ENCODE peak calls at places on chromosome 16, in five cellular contexts. J is H54, P is uterus, N is ovary, C is GM12878. R is an unnamed sample.

GRCh38 chr16:70520612-70521297 is 2.6 kb downstream of the COG4 start:
- DNase-seq in P (no peak), N (no peak), C (no peak), J (peak), R (no peak)

GRCh38 chr16:89600427-89600826 is 13.0 kb upstream of the DPEP1 start:
- DNase-seq in N (no peak), J (no peak), C (no peak), P (no peak), R (no peak)

GRCh38 chr16:61792194-61792904 is 243.9 kb downstream of the CDH8 start:
- DNase-seq in P (no peak), C (no peak), N (no peak), J (no peak), R (no peak)

GRCh38 chr16:48687421-48688038 is 77.5 kb upstream of the N4BP1 start:
- DNase-seq in J (peak), C (peak), P (peak), N (peak), R (peak)

GRCh38 chr16:12386076-12386641 is 409.6 kb downstream of the SNX29 start:
- DNase-seq in N (no peak), J (no peak), P (no peak), C (no peak), R (no peak)

GRCh38 chr16:61179571-61179970 is 856.7 kb downstream of the CDH8 start:
- DNase-seq in P (no peak), N (no peak), C (no peak), J (no peak), R (no peak)

GRCh38 chr16:74622005-74622404 is 15.1 kb upstream of the GLG1 start:
- DNase-seq in J (no peak), C (no peak), P (no peak), N (no peak), R (no peak)

GRCh38 chr16:74718741-74719610 is 18.3 kb upstream of the MLKL start:
- DNase-seq in C (no peak), P (no peak), N (no peak), J (no peak), R (no peak)

GRCh38 chr16:64380751-64381150 is 741.1 kb downstream of the CDH11 start:
- DNase-seq in N (no peak), C (no peak), J (no peak), P (no peak), R (no peak)

GRCh38 chr16:89067677-89068076 is 26.0 kb upstream of the ACSF3 start:
- DNase-seq in P (no peak), J (no peak), N (no peak), C (no peak), R (no peak)

GRCh38 chr16:85556456-85557082 is 56.6 kb upstream of the GSE1 start:
- DNase-seq in J (peak), P (peak), C (no peak), N (peak), R (peak)

GRCh38 chr16:10256855-10257641 is 74.8 kb upstream of the GRIN2A start:
- DNase-seq in N (no peak), C (peak), J (peak), P (no peak), R (peak)

GRCh38 chr16:66406534-66407368 is 20.3 kb upstream of the BEAN1 start:
- DNase-seq in C (no peak), P (peak), N (peak), J (peak), R (peak)

GRCh38 chr16:17887963-17888362 is 417.2 kb upstream of the XYLT1 start:
- DNase-seq in C (no peak), J (no peak), N (no peak), P (no peak), R (no peak)

GRCh38 chr16:396199-396598 is 800 bp upstream of the NME4 start:
- DNase-seq in N (no peak), P (no peak), J (no peak), C (no peak), R (no peak)

GRCh38 chr16:398551-399277 is 1.7 kb downstream of the NME4 start:
- DNase-seq in C (no peak), N (no peak), P (no peak), J (no peak), R (no peak)

GRCh38 chr16:397736-398332 is 835 bp downstream of the NME4 start:
- DNase-seq in C (no peak), J (no peak), P (peak), N (peak), R (peak)

GRCh38 chr16:397135-397661 is at the start of gene NME4:
- DNase-seq in N (peak), P (no peak), C (no peak), J (peak), R (no peak)

DNA sequence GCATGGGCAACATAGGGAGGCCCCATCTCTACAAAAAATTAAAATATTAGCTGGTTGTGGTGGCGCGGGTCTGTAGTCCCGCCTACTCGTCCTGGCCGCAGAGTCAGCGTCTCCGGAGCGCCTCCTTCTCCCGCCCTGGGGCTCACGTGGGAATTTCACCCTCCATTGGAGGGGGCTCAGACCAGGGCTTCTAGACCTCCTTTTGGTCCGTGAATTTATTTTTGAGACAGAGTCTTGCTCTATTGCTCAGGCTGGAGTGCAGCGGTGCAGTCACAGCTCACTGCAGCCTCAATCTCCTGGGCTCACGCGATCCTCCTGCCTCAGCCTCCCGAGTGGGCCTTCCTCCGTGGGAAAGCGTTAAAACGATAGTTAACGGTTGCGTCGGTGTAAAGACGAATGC is 394 bp upstream of the NME4 start:
- DNase-seq in J (peak), P (peak), N (peak), C (no peak), R (no peak)
- TF ChIP-seq POLR2A in J (no peak), P (no peak), N (no peak), C (no peak), R (no peak)

GRCh38 chr16:3131755-3132377 is 3.0 kb upstream of the ZNF213 start:
- DNase-seq in N (no peak), J (no peak), C (no peak), P (no peak), R (peak)

GRCh38 chr16:3134338-3135119 is at the start of gene ZNF213:
- DNase-seq in N (peak), C (peak), P (peak), J (peak), R (peak)

GRCh38 chr16:3137267-3137666 is 2.4 kb downstream of the ZNF213 start:
- DNase-seq in C (no peak), J (no peak), N (no peak), P (no peak), R (no peak)

GRCh38 chr16:3138342-3138741 is 3.5 kb downstream of the ZNF213 start:
- DNase-seq in P (no peak), N (no peak), J (no peak), C (no peak), R (no peak)

DNA sequence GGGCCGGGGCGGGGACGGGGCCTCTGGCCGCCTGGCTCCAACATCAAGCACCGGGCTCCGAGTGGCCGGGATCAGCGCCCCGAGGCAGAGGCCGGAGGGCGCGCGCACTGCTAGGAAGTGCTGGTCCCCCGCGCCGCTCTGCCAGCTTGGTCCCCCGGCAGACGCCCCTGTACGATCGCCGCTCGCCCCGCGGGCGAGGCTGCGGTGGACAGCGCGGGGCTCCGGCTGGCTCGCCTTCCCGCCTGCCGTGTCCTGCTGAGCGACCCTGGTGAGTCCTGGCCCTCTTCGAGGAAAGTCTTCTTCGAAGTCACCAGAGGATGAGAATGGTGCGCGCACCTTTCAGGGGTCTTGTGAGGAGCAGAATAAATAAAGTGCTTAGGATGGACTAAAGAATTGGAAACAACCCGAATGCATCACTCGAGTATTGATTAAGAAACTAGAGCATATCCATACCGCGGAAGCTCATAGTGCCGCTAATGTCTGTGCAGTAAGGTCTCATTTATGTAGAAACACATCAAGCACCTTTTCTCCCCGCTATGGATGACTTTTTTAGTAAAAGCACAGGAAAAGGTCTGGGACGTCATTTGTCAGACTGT is 389 bp downstream of the ZNF213 start:
- DNase-seq in C (no peak), J (no peak), P (no peak), N (no peak), R (no peak)
- TF ChIP-seq POLR2A in C (peak), J (peak), P (no peak), N (no peak), R (no peak)

DNA sequence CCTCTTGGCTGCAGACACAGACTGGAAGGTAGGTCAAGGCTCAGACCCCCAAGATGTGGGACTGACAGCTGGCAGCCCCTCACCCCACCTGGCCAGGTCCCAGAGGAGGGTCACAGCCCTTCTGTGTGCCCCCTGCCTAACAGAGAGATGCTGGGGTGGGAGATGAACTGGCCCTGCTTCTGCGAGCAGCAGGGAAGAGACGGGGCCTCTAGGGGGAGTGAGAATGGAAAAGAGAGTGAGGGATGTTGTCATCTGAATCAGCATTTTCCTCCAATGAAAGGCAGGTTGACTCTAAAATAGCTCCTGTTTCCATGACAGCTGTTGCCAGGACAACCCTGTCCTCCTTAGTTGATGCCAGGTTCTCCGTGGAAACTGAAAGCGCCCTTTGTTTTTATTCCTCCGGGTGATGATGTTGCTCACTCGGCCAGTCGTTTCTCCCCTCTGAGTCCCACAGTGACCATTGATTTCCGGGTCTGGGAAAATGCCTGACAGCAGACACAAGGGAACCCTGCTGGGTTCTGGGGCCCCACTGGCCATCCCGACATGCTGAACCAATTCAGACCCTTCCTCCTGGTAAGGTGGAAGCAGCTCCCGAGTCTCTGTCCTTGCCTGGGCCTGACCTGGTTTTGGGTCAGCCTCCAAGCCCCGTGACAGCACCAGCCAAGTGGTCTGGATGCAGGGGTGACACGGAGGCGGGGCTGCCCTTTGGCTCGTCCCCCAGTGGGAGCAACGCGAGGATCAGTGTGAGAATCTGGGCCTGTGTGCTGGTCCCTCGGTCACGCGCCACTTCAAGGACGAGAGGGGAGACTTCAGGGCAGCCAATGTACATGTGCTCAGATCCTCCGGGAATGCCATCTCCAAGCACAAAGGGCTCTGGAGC is 4.7 kb upstream of the NDRG4 start:
- DNase-seq in P (peak), N (peak), J (peak), C (peak), R (peak)
- TF ChIP-seq POLR2A in P (no peak), N (no peak), J (no peak), C (no peak), R (no peak)

DNA sequence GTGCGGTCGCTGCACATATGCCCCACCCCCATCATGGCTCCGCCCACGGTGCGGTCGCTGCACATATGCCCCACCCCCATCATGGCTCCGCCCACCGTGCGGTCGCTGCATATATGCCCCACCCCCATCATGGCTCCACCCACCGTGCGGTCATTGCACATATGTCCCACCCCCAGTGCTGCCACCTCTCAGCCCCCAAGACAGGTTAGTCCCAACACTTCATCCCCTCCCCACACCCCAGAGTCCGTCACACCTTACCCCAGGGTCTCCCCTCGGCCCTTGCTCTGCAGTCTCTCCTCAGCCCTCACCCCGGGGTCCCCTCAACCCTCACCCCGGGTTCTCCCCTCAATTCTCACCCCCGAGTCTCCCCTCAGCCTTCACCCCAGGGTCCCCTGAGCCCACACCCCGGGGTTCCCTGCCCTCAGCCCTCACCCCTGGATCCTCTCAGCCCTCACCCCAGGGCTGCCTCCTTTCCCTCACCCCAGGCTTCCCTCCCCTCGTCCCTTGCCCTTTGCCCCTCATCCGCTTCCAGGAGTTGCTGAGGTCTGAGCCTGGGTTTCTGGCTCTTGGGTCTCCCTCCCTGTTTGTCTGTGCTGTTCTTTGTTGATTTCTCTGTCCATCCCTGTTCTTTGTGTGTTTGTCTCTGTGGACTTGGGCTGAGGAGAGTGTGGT is 25.6 kb downstream of the TPSG1 start:
- DNase-seq in P (no peak), C (no peak), J (no peak), N (no peak), R (no peak)
- TF ChIP-seq POLR2A in P (no peak), C (no peak), J (no peak), N (no peak), R (no peak)

DNA sequence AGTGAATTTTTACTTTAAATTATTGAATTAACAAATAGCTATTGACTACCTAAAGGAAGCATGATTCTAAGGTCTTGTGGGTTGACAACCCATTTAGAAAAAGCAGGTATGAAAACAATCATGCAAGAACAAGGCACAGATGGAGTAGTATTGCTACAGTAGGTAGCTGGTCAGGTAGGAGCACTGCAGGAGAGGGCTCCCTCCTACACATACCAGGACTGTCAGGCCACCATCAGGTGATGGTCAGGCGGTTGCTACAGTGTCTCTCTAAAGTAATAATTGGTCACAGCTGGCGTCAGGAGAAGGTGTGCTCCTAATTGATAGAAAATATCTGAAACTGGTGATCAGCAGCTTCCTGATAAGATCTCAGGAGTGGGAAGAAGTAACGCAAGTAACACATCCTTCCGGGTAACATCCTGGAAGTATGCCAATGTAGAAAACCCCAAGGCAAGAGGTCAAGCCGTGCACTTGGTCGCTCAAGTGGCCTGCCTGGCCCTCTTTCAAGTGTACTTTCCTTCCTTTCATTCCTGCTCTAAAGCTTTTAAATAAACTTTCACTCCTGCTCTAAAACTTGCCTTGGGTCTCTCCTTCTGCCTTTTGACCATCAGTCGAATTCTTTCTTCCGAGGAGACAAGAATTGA is 486.5 kb downstream of the TMEM114 start:
- DNase-seq in P (no peak), J (no peak), N (no peak), C (no peak), R (no peak)
- TF ChIP-seq POLR2A in P (no peak), J (no peak), N (no peak), C (no peak), R (no peak)

GRCh38 chr16:30090607-30091332 is 954 bp downstream of the TBX6 start:
- DNase-seq in J (no peak), C (no peak), P (no peak), N (peak), R (no peak)

GRCh38 chr16:30094541-30095165 is 1.4 kb downstream of the YPEL3 start:
- DNase-seq in P (no peak), C (no peak), J (no peak), N (peak), R (no peak)

GRCh38 chr16:30092373-30093010 is 768 bp upstream of the TBX6 start:
- DNase-seq in C (peak), J (no peak), P (peak), N (peak), R (peak)

GRCh38 chr16:30088832-30089624 is 2.7 kb downstream of the TBX6 start:
- DNase-seq in P (no peak), C (no peak), J (no peak), N (no peak), R (no peak)

DNA sequence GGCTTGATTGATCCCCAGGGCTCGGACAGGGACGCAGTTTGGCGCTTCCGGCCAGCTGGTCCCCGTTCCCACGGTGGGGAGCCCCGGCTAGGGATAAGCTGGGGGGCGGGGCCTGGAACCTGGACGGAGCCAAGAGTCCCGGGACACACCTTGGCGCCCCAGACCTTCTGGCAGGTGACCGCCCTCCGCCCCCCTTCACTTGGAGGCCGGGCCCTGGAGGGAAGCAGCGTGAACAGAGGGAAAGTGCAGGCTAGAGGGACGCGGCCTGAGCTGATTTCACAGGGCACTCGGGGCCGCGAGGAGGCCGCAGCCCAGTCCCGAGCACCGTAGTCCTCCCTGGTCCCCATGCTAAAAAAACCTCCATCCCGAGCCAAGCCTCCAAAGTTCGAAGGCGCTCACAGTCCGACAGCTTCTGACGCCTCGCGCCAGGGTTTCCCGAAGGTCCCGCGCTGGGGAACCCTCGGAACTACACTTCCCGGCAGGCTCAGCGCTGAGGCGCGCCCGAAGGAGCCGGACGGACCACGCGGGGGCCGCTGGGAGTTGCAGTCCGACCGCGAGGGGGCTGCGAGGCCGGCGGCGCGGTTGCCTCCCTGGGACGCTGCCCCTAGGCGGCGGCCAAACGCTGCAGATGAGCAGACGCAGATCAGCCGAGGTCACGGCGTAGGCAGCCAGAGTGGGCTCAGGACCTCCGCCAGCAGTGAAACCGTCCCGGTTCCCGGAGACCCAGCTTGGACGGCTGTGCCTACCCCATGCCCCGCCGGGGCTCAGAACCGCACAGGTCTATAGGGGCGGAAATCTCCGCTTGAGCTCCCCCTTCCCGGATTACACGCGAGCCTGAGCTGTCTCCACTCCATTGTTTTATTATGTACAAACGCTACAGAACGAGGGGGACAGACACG is at the start of gene TBX6:
- DNase-seq in C (peak), P (peak), N (peak), J (no peak), R (peak)
- TF ChIP-seq POLR2A in C (peak), P (peak), N (no peak), J (no peak), R (peak)

DNA sequence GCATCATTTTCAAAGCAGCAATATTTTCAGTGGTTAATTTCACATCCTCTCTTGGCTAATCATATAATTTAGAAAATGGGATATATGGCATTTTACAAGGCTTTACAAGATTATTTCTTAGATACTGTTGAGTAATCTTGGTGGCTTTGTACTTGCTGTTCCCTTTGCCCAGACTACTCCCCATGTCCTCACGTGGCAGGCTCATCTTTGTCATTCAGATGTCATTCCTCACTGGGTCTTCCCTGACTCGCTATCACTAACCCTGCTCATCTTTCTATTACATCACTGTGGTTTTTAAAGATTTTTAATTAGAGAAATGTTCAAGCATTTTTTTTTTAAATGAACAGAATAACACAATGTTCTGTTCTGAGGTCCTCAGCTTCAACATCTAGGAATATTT is 240.0 kb upstream of the IRX5 start:
- DNase-seq in P (no peak), J (no peak), C (no peak), N (no peak), R (no peak)
- TF ChIP-seq POLR2A in P (no peak), J (no peak), C (no peak), N (no peak), R (no peak)